ENCODE peak calls at places on chromosomes 7 and 10, in ten cellular contexts. One of them, this sample, is unnamed.

GRCh38 chr10:79079074-79079397 is 10.3 kb downstream of the ZMIZ1 start:
- DNase-seq in stimulated activated CD4-positive, alpha-beta T cell treated with anti-CD3 and anti-CD28 coated beads, Interleukin-15, amount 100 ng/mL, for 1 hour: no peak
- DNase-seq in DMS79: no peak
- DNase-seq in Peyer's patch: no peak
- DNase-seq in skeletal muscle cell: no peak
- DNase-seq in NCI-H2081 treated with DMSO at 0.1 percent for 48 hours: no peak
- DNase-seq in GDM1: no peak
- DNase-seq in right lobe of liver: no peak
- DNase-seq in fibroblast of the conjunctiva: no peak
- DNase-seq in memory B cell: no peak
- DNase-seq in this sample: no peak

GRCh38 chr7:117791877-117792780 is 81.1 kb downstream of the CTTNBP2 start:
- DNase-seq in stimulated activated CD4-positive, alpha-beta T cell treated with anti-CD3 and anti-CD28 coated beads, Interleukin-15, amount 100 ng/mL, for 1 hour: no peak
- DNase-seq in DMS79: no peak
- DNase-seq in Peyer's patch: no peak
- DNase-seq in skeletal muscle cell: no peak
- DNase-seq in NCI-H2081 treated with DMSO at 0.1 percent for 48 hours: no peak
- DNase-seq in GDM1: peak
- DNase-seq in right lobe of liver: no peak
- DNase-seq in fibroblast of the conjunctiva: no peak
- DNase-seq in memory B cell: no peak
- DNase-seq in this sample: no peak

GRCh38 chr10:111707066-111707465 is 476.5 kb downstream of the GPAM start:
- DNase-seq in stimulated activated CD4-positive, alpha-beta T cell treated with anti-CD3 and anti-CD28 coated beads, Interleukin-15, amount 100 ng/mL, for 1 hour: no peak
- DNase-seq in DMS79: no peak
- DNase-seq in Peyer's patch: no peak
- DNase-seq in skeletal muscle cell: no peak
- DNase-seq in NCI-H2081 treated with DMSO at 0.1 percent for 48 hours: no peak
- DNase-seq in GDM1: no peak
- DNase-seq in right lobe of liver: no peak
- DNase-seq in fibroblast of the conjunctiva: peak
- DNase-seq in memory B cell: no peak
- DNase-seq in this sample: no peak

GRCh38 chr10:90642136-90642535 is 215.7 kb downstream of the HTR7 start:
- DNase-seq in stimulated activated CD4-positive, alpha-beta T cell treated with anti-CD3 and anti-CD28 coated beads, Interleukin-15, amount 100 ng/mL, for 1 hour: no peak
- DNase-seq in DMS79: no peak
- DNase-seq in Peyer's patch: no peak
- DNase-seq in skeletal muscle cell: peak
- DNase-seq in NCI-H2081 treated with DMSO at 0.1 percent for 48 hours: no peak
- DNase-seq in GDM1: no peak
- DNase-seq in right lobe of liver: no peak
- DNase-seq in fibroblast of the conjunctiva: no peak
- DNase-seq in memory B cell: no peak
- DNase-seq in this sample: peak

GRCh38 chr7:157553256-157553655 is 216.5 kb downstream of the DNAJB6 start:
- DNase-seq in stimulated activated CD4-positive, alpha-beta T cell treated with anti-CD3 and anti-CD28 coated beads, Interleukin-15, amount 100 ng/mL, for 1 hour: no peak
- DNase-seq in DMS79: no peak
- DNase-seq in Peyer's patch: peak
- DNase-seq in skeletal muscle cell: no peak
- DNase-seq in NCI-H2081 treated with DMSO at 0.1 percent for 48 hours: no peak
- DNase-seq in GDM1: no peak
- DNase-seq in right lobe of liver: no peak
- DNase-seq in fibroblast of the conjunctiva: no peak
- DNase-seq in memory B cell: no peak
- DNase-seq in this sample: no peak

GRCh38 chr10:71307469-71308085 is 11.5 kb upstream of the SLC29A3 start:
- DNase-seq in stimulated activated CD4-positive, alpha-beta T cell treated with anti-CD3 and anti-CD28 coated beads, Interleukin-15, amount 100 ng/mL, for 1 hour: no peak
- DNase-seq in DMS79: no peak
- DNase-seq in Peyer's patch: no peak
- DNase-seq in skeletal muscle cell: no peak
- DNase-seq in NCI-H2081 treated with DMSO at 0.1 percent for 48 hours: no peak
- DNase-seq in GDM1: no peak
- DNase-seq in right lobe of liver: peak
- DNase-seq in fibroblast of the conjunctiva: no peak
- DNase-seq in memory B cell: no peak
- DNase-seq in this sample: no peak

GRCh38 chr10:69278446-69278963 is at the start of gene HK1:
- DNase-seq in stimulated activated CD4-positive, alpha-beta T cell treated with anti-CD3 and anti-CD28 coated beads, Interleukin-15, amount 100 ng/mL, for 1 hour: no peak
- DNase-seq in DMS79: no peak
- DNase-seq in Peyer's patch: no peak
- DNase-seq in skeletal muscle cell: no peak
- DNase-seq in NCI-H2081 treated with DMSO at 0.1 percent for 48 hours: no peak
- DNase-seq in GDM1: no peak
- DNase-seq in right lobe of liver: no peak
- DNase-seq in fibroblast of the conjunctiva: no peak
- DNase-seq in memory B cell: no peak
- DNase-seq in this sample: no peak

GRCh38 chr10:1289591-1289990 is 233.4 kb downstream of the WDR37 start:
- DNase-seq in stimulated activated CD4-positive, alpha-beta T cell treated with anti-CD3 and anti-CD28 coated beads, Interleukin-15, amount 100 ng/mL, for 1 hour: no peak
- DNase-seq in DMS79: no peak
- DNase-seq in Peyer's patch: no peak
- DNase-seq in skeletal muscle cell: no peak
- DNase-seq in NCI-H2081 treated with DMSO at 0.1 percent for 48 hours: no peak
- DNase-seq in GDM1: no peak
- DNase-seq in right lobe of liver: no peak
- DNase-seq in fibroblast of the conjunctiva: no peak
- DNase-seq in memory B cell: no peak
- DNase-seq in this sample: peak

GRCh38 chr7:129955993-129956543 is 3.3 kb upstream of the UBE2H start:
- DNase-seq in stimulated activated CD4-positive, alpha-beta T cell treated with anti-CD3 and anti-CD28 coated beads, Interleukin-15, amount 100 ng/mL, for 1 hour: no peak
- DNase-seq in DMS79: no peak
- DNase-seq in Peyer's patch: no peak
- DNase-seq in skeletal muscle cell: no peak
- DNase-seq in NCI-H2081 treated with DMSO at 0.1 percent for 48 hours: no peak
- DNase-seq in GDM1: no peak
- DNase-seq in right lobe of liver: no peak
- DNase-seq in fibroblast of the conjunctiva: no peak
- DNase-seq in memory B cell: no peak
- DNase-seq in this sample: no peak

GRCh38 chr7:20030915-20031362 is 186.2 kb downstream of the MACC1 start:
- DNase-seq in stimulated activated CD4-positive, alpha-beta T cell treated with anti-CD3 and anti-CD28 coated beads, Interleukin-15, amount 100 ng/mL, for 1 hour: no peak
- DNase-seq in DMS79: no peak
- DNase-seq in Peyer's patch: no peak
- DNase-seq in skeletal muscle cell: no peak
- DNase-seq in NCI-H2081 treated with DMSO at 0.1 percent for 48 hours: no peak
- DNase-seq in GDM1: no peak
- DNase-seq in right lobe of liver: no peak
- DNase-seq in fibroblast of the conjunctiva: no peak
- DNase-seq in memory B cell: no peak
- DNase-seq in this sample: peak

GRCh38 chr10:60517805-60518204 is 128.1 kb upstream of the ANK3 start:
- DNase-seq in stimulated activated CD4-positive, alpha-beta T cell treated with anti-CD3 and anti-CD28 coated beads, Interleukin-15, amount 100 ng/mL, for 1 hour: no peak
- DNase-seq in DMS79: no peak
- DNase-seq in Peyer's patch: no peak
- DNase-seq in skeletal muscle cell: no peak
- DNase-seq in NCI-H2081 treated with DMSO at 0.1 percent for 48 hours: no peak
- DNase-seq in GDM1: no peak
- DNase-seq in right lobe of liver: no peak
- DNase-seq in fibroblast of the conjunctiva: no peak
- DNase-seq in memory B cell: no peak
- DNase-seq in this sample: peak

GRCh38 chr7:73740771-73741170 is 2.2 kb upstream of the ABHD11 start:
- DNase-seq in stimulated activated CD4-positive, alpha-beta T cell treated with anti-CD3 and anti-CD28 coated beads, Interleukin-15, amount 100 ng/mL, for 1 hour: no peak
- DNase-seq in DMS79: no peak
- DNase-seq in Peyer's patch: no peak
- DNase-seq in skeletal muscle cell: no peak
- DNase-seq in NCI-H2081 treated with DMSO at 0.1 percent for 48 hours: no peak
- DNase-seq in GDM1: no peak
- DNase-seq in right lobe of liver: no peak
- DNase-seq in fibroblast of the conjunctiva: no peak
- DNase-seq in memory B cell: no peak
- DNase-seq in this sample: no peak

GRCh38 chr10:86298501-86299001 is 68.0 kb downstream of the GRID1 start:
- DNase-seq in stimulated activated CD4-positive, alpha-beta T cell treated with anti-CD3 and anti-CD28 coated beads, Interleukin-15, amount 100 ng/mL, for 1 hour: no peak
- DNase-seq in DMS79: no peak
- DNase-seq in Peyer's patch: peak
- DNase-seq in skeletal muscle cell: no peak
- DNase-seq in NCI-H2081 treated with DMSO at 0.1 percent for 48 hours: no peak
- DNase-seq in GDM1: no peak
- DNase-seq in right lobe of liver: no peak
- DNase-seq in fibroblast of the conjunctiva: no peak
- DNase-seq in memory B cell: no peak
- DNase-seq in this sample: no peak

This sample was measured in bronchial epithelial cell.